ENCODE peak calls at places on chromosomes 7 and 10, in nine cellular contexts. L, X, E, R, J, U, K, Y and Z are unnamed samples.
A peak's percentile ranks its signal among the peaks of the same experiment; 100 is the strongest.

GRCh38 chr10:86678999-86679792 is 10.9 kb downstream of the LDB3 start:
- DNase-seq in R (no peak), E (no peak), X (no peak), Y (no peak), K (no peak), J (peak; percentile 41), U (no peak), L (no peak), Z (no peak)

GRCh38 chr7:92835851-92836488 is 403 bp downstream of the CDK6 start:
- DNase-seq in X (peak; percentile 28), Y (peak; percentile 23), U (peak; percentile 64), J (peak; percentile 56), E (peak; percentile 61), K (no peak), R (no peak), L (peak; percentile 33), Z (peak; percentile 34)

GRCh38 chr7:142384508-142384922 is 126.7 kb upstream of the PRSS58 start:
- DNase-seq in L (no peak), U (no peak), X (no peak), J (no peak), R (no peak), Y (peak; percentile 90), E (peak; percentile 71), K (no peak), Z (no peak)

GRCh38 chr7:107768263-107768662 is 24.3 kb downstream of the CBLL1 start:
- DNase-seq in L (no peak), Y (peak; percentile 32), R (no peak), U (no peak), J (no peak), K (no peak), E (no peak), X (no peak), Z (no peak)

GRCh38 chr10:73647211-73647874 is 6.1 kb upstream of the MYOZ1 start:
- DNase-seq in J (peak; percentile 56), K (no peak), Y (no peak), E (no peak), X (peak; percentile 77), L (peak; percentile 70), U (peak; percentile 78), R (peak; percentile 81), Z (peak; percentile 41)

GRCh38 chr7:55244346-55244745 is 120.8 kb upstream of the LANCL2 start:
- DNase-seq in U (no peak), X (no peak), J (peak; percentile 9), E (peak; percentile 32), K (peak; percentile 72), Y (no peak), R (no peak), L (no peak), Z (no peak)

GRCh38 chr7:47323904-47324303 is 258.0 kb downstream of the TNS3 start:
- DNase-seq in Y (no peak), R (no peak), K (peak; percentile 60), L (no peak), X (no peak), J (no peak), U (no peak), E (no peak), Z (no peak)

GRCh38 chr7:26090927-26091519 is 61.0 kb upstream of the NFE2L3 start:
- DNase-seq in U (no peak), J (no peak), E (peak; percentile 65), X (peak; percentile 68), Y (peak; percentile 60), R (peak; percentile 62), K (no peak), L (no peak), Z (no peak)

GRCh38 chr7:43636093-43636492 is 53.2 kb downstream of the STK17A start:
- DNase-seq in Y (peak; percentile 36), E (no peak), K (no peak), L (no peak), J (no peak), X (no peak), R (no peak), U (no peak), Z (no peak)

GRCh38 chr7:121084748-121085336 is 96.3 kb downstream of the CPED1 start:
- DNase-seq in L (no peak), R (no peak), U (peak; percentile 73), J (no peak), Y (peak; percentile 92), E (peak; percentile 83), K (no peak), X (no peak), Z (no peak)

GRCh38 chr7:50372921-50373320 is 68.4 kb downstream of the IKZF1 start:
- DNase-seq in X (no peak), U (no peak), Y (no peak), L (no peak), K (no peak), J (no peak), R (no peak), E (no peak), Z (no peak)

GRCh38 chr7:150755473-150756099 is 18.4 kb downstream of the GIMAP5 start:
- DNase-seq in J (no peak), Y (no peak), R (no peak), U (no peak), L (no peak), E (no peak), X (no peak), K (no peak), Z (peak; percentile 49)

GRCh38 chr7:108094933-108095710 is 35.0 kb downstream of the LAMB4 start:
- DNase-seq in J (peak; percentile 77), K (no peak), E (peak; percentile 91), U (peak; percentile 78), L (no peak), Y (peak; percentile 80), R (no peak), X (peak; percentile 79), Z (no peak)

GRCh38 chr10:70602665-70603438 is at the start of gene PRF1:
- DNase-seq in L (no peak), Y (no peak), E (no peak), K (peak; percentile 50), J (peak; percentile 40), U (no peak), X (no peak), R (no peak), Z (no peak)

GRCh38 chr7:21986101-21986500 is 40.4 kb upstream of the CDCA7L start:
- DNase-seq in Y (no peak), X (no peak), E (no peak), R (no peak), U (no peak), L (no peak), J (no peak), K (peak; percentile 74), Z (no peak)

GRCh38 chr7:90721869-90722431 is 125.8 kb downstream of the CDK14 start:
- DNase-seq in X (no peak), R (no peak), J (no peak), K (no peak), Y (no peak), U (no peak), L (no peak), E (no peak), Z (no peak)

GRCh38 chr7:90723233-90723632 is 127.1 kb downstream of the CDK14 start:
- DNase-seq in J (no peak), L (no peak), U (no peak), K (peak; percentile 57), X (no peak), R (no peak), E (no peak), Y (no peak), Z (no peak)

GRCh38 chr7:90723866-90724265 is 127.7 kb downstream of the CDK14 start:
- DNase-seq in X (no peak), L (no peak), Y (no peak), J (no peak), R (no peak), K (no peak), E (no peak), U (no peak), Z (no peak)

GRCh38 chr7:90719159-90719558 is 123.0 kb downstream of the CDK14 start:
- DNase-seq in Y (no peak), J (no peak), U (no peak), X (peak; percentile 19), L (no peak), E (no peak), R (no peak), K (no peak), Z (no peak)

GRCh38 chr7:90720970-90721768 is 125.0 kb downstream of the CDK14 start:
- DNase-seq in Y (no peak), L (no peak), J (peak; percentile 61), U (no peak), R (no peak), X (peak; percentile 74), K (no peak), E (peak; percentile 53), Z (no peak)
- H3K4me1 ChIP-seq in Y (peaks cover 8% of the 10 kb centered on the region), L (peaks cover 8% of the 10 kb centered on the region), J (peaks cover 6% of the 10 kb centered on the region), U (no peaks in the 10 kb centered on the region), R (peaks cover 24% of the 10 kb centered on the region), X (peaks cover 54% of the 10 kb centered on the region), K (peaks cover 30% of the 10 kb centered on the region), E (peaks cover 7% of the 10 kb centered on the region), Z (peaks cover 5% of the 10 kb centered on the region)

DNA sequence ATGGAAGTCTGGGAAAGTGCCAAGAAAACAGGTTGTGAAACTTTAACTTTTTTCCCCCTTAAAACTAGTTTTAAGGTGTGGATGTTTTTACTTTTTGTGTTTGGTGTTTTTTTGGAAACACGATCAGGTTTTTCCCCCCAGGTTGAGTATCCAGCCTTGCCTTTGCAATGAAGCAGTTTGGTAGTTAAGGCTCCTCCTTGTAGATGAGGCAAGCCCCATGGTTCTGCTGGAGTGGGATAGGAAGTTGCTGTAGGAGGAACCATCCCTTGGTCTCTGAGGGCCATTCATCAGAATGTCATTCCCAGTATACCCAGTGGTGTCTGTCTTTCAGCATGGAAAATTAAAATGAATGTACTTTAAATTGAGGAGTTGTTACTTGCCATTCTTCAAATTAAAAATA is 2.7 kb downstream of the CUL1 start:
- DNase-seq in K (no peak), L (no peak), J (no peak), X (no peak), E (peak; percentile 55), U (no peak), Y (no peak), R (no peak), Z (no peak)
- H3K4me1 ChIP-seq in K (peaks cover 73% of the 10 kb centered on the region), L (peaks cover 20% of the 10 kb centered on the region), J (peaks cover 27% of the 10 kb centered on the region), X (peaks cover 39% of the 10 kb centered on the region), E (peaks cover 4% of the 10 kb centered on the region), U (peaks cover 4% of the 10 kb centered on the region), Y (peaks cover 38% of the 10 kb centered on the region), R (peaks cover 16% of the 10 kb centered on the region), Z (peaks cover 73% of the 10 kb centered on the region)

GRCh38 chr7:130995252-130996081 is 261.5 kb upstream of the KLF14 start:
- DNase-seq in L (no peak), K (peak; percentile 31), Y (no peak), R (no peak), U (no peak), J (peak; percentile 71), E (no peak), X (peak; percentile 22), Z (no peak)
- H3K4me1 ChIP-seq in L (peaks cover 38% of the 10 kb centered on the region), K (peaks cover 98% of the 10 kb centered on the region), Y (peaks cover 46% of the 10 kb centered on the region), R (no peaks in the 10 kb centered on the region), U (peaks cover 32% of the 10 kb centered on the region), J (peaks cover 29% of the 10 kb centered on the region), E (peaks cover 14% of the 10 kb centered on the region), X (peaks cover 31% of the 10 kb centered on the region), Z (peaks cover 51% of the 10 kb centered on the region)

DNA sequence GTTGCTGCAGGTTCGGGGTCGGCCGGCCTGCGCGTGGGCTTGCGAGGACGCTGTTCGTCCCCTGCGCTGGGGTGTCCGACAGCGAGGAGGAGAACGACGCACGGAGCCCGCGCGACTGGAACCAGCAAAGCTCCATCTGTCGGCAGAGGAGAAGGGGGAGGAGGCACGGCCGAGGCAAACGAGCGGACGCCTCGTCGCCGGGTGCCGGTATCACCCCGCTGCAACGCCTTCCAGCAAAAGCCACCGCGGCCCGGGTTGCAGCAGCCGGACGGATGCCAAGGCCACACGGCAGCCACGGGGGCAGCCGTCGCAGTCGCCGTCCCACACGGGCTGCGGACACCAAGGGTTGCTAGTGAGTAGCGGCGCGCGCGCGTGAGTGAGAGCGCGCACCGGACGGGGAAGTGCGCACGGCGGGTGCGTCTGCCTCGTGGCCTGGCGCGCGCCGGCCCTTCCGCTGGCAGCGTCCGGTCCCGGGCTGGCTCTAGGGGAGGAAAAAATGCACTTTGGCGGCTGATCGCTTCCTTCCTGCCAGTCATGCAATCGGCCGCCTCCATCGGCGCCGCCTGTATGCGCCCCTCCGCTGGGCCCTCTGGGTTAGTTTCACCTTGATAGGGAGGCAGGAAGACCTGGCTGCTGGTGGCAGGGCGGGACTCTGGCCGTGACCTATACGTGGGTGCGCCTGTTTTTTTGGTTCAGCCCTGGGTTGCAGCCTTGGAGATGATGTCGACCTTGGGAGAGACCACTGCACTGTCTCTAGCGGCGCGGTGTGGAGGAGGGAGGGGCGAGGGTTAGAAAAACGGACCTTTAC is 446 bp downstream of the STAMBPL1 start:
- DNase-seq in K (peak; percentile 95), R (peak; percentile 62), U (peak; percentile 90), Y (peak; percentile 79), L (peak; percentile 84), E (peak; percentile 87), X (peak; percentile 86), J (peak; percentile 83), Z (peak; percentile 92)
- H3K4me1 ChIP-seq in K (peaks cover 51% of the 10 kb centered on the region), R (peaks cover 4% of the 10 kb centered on the region), U (no peaks in the 10 kb centered on the region), Y (peaks cover 37% of the 10 kb centered on the region), L (peaks cover 8% of the 10 kb centered on the region), E (no peaks in the 10 kb centered on the region), X (peaks cover 6% of the 10 kb centered on the region), J (no peaks in the 10 kb centered on the region), Z (peaks cover 25% of the 10 kb centered on the region)